ENCODE peak calls at places on chromosomes 11 and 22, in five cellular contexts. Z is GM23338, K is A673, D is hepatocyte, L is HCT116. H is an unnamed sample.

GRCh38 chr22:33271390-33272161 is 213.4 kb upstream of the SYN3 start:
- DNase-seq in D (no peak), K (no peak), Z (no peak), L (no peak), H (peak; percentile 7)

GRCh38 chr11:44145011-44145777 is 49.7 kb downstream of the EXT2 start:
- DNase-seq in Z (no peak), K (no peak), L (no peak), D (no peak), H (no peak)

GRCh38 chr22:21942407-21942895 is 10.2 kb downstream of the PPM1F start:
- DNase-seq in K (peak; percentile 98), D (no peak), L (peak; percentile 44), Z (no peak), H (peak; percentile 91)

GRCh38 chr11:110972640-110973039 is 260.4 kb upstream of the ARHGAP20 start:
- DNase-seq in Z (no peak), K (peak; percentile 65), D (peak; percentile 51), L (no peak), H (peak; percentile 89)

GRCh38 chr11:61254403-61255025 is 13.5 kb downstream of the PGA5 start:
- DNase-seq in L (peak; percentile 34), K (peak; percentile 71), Z (peak; percentile 87), D (peak; percentile 71), H (peak; percentile 59)

GRCh38 chr11:64339754-64340408 is at the start of gene CCDC88B:
- DNase-seq in Z (no peak), D (peak; percentile 7), K (no peak), L (no peak), H (no peak)

GRCh38 chr22:50034126-50035081 is 21.8 kb upstream of the IL17REL start:
- DNase-seq in K (no peak), Z (no peak), D (no peak), L (no peak), H (no peak)

GRCh38 chr11:89182773-89183172 is 5.1 kb downstream of the TYR start:
- DNase-seq in Z (no peak), K (no peak), L (no peak), D (no peak), H (peak; percentile 54)

GRCh38 chr11:126878892-126879291 is 121.7 kb downstream of the KIRREL3 start:
- DNase-seq in L (no peak), K (no peak), D (no peak), Z (no peak), H (no peak)

GRCh38 chr11:46890665-46891064 is 27.7 kb downstream of the LRP4 start:
- DNase-seq in D (no peak), Z (no peak), K (no peak), L (no peak), H (no peak)

GRCh38 chr11:46889251-46889650 is 29.1 kb downstream of the LRP4 start:
- DNase-seq in K (no peak), L (no peak), Z (no peak), D (no peak), H (no peak)

GRCh38 chr11:46889689-46890475 is 28.5 kb downstream of the LRP4 start:
- DNase-seq in L (peak; percentile 47), Z (peak; percentile 91), D (peak; percentile 85), K (peak; percentile 92), H (peak; percentile 79)

GRCh38 chr11:46888636-46889035 is 29.7 kb downstream of the LRP4 start:
- DNase-seq in K (no peak), Z (no peak), L (no peak), D (no peak), H (no peak)

DNA sequence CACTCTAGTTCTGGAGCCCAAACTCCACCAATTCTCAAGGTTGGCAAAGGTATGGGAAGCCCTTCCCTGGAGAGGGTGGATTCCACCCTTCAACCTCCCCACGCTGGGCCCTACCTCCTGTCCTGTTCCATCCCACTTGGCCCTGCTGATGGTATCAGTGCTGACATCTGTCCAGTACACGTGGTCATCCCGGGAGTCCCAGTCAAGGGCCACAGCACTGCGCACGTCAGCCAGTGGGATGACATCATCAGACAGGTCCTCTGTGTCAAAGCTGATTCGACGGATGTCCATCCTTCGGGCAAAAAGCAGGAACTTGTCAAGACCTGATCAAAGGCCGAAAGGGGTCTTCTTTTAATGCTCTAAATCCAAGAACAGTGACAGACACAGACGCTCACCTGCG is 32.1 kb downstream of the LRP4 start:
- DNase-seq in K (no peak), L (no peak), D (no peak), Z (no peak), H (no peak)
- TF ChIP-seq EZH2 in K (no peak), L (no peak), D (no peak), Z (no peak), H (no peak)

DNA sequence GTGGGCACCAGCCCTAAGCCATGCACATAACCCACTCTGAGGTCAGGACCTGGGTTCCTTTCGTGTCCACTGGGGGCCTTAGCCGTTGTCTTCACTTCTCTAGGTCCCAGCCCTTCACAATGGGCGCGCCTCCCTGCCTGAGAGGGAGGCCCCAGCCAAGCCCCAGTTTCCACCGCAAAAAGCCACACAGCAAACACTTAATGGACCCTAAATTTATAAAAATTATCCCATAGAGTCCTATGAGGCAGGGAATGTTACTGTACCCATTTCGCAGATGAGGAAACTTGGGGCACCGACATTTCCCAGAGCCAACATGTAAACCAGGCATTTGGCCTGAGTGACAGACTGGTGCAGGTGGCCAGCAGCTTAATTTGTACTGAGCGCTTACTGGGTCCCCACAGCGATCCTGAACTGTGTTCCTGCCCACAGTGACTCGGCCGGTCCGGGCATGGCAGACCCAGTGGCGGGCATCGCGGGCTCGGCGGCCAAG is 1.3 kb downstream of the GAS2L1 start:
- DNase-seq in D (no peak), Z (no peak), K (no peak), L (no peak), H (no peak)
- H3K4me1 ChIP-seq in D (peaks cover 11% of the 10 kb centered on the region), Z (peaks cover 10% of the 10 kb centered on the region), K (peaks cover 23% of the 10 kb centered on the region), L (peaks cover 45% of the 10 kb centered on the region), H (peaks cover 17% of the 10 kb centered on the region)

GRCh38 chr22:39558950-39559349 is 11.6 kb upstream of the CACNA1I start:
- DNase-seq in Z (no peak), K (no peak), L (no peak), D (no peak), H (no peak)

GRCh38 chr22:39560127-39560526 is 10.4 kb upstream of the CACNA1I start:
- DNase-seq in L (no peak), D (no peak), K (no peak), Z (no peak), H (no peak)

GRCh38 chr22:39559456-39560105 is 11.0 kb upstream of the CACNA1I start:
- DNase-seq in D (peak; percentile 27), L (no peak), K (no peak), Z (peak; percentile 89), H (no peak)

GRCh38 chr22:39556970-39557811 is 13.4 kb upstream of the CACNA1I start:
- DNase-seq in L (no peak), Z (peak; percentile 57), K (peak; percentile 49), D (peak; percentile 48), H (peak; percentile 18)

DNA sequence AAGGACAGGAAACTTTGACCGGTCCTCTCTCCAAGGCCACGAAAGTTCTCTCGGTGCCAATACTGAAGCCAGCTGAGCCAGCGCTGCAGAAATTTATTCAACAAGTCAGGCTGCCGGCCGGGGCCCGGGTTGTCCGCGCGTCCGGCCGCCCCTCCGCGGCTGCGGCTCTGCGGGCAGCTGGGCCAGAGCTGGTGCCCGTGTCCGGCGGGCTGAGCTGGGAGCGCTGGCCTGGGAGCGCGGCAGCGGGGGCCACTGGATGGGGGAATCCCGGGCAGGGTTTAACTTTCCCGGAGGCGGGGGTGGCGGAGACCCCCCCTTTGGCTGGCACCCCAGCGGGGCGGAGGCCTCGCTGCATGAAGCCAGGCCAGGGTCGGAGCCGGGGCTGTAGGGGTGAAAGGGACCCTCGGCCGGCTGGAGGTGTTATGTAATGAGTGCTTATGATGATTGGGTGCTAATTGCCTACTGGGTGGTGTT is 12.3 kb upstream of the CACNA1I start:
- DNase-seq in D (no peak), L (no peak), K (no peak), Z (peak; percentile 40), H (no peak)
- TF ChIP-seq EZH2 in D (peak; percentile 83), L (no peak), K (peak; percentile 70), Z (peak; percentile 61), H (peak; percentile 89)

GRCh38 chr11:113256431-113257227 is 57.8 kb upstream of the TTC12 start:
- DNase-seq in Z (no peak), K (no peak), L (no peak), D (no peak), H (peak; percentile 13)

GRCh38 chr11:113255741-113256140 is 58.6 kb upstream of the TTC12 start:
- DNase-seq in Z (no peak), K (no peak), D (no peak), L (no peak), H (no peak)

GRCh38 chr11:113253406-113253805 is 61.0 kb upstream of the TTC12 start:
- DNase-seq in K (no peak), L (no peak), Z (no peak), D (no peak), H (no peak)

GRCh38 chr11:113251281-113251680 is 63.1 kb upstream of the TTC12 start:
- DNase-seq in Z (no peak), K (no peak), D (no peak), L (no peak), H (no peak)

GRCh38 chr11:113255096-113255495 is 59.3 kb upstream of the TTC12 start:
- DNase-seq in K (peak; percentile 95), L (no peak), D (no peak), Z (no peak), H (no peak)
- H3K4me1 ChIP-seq in K (peaks cover 30% of the 10 kb centered on the region), L (no peaks in the 10 kb centered on the region), D (no peaks in the 10 kb centered on the region), Z (no peaks in the 10 kb centered on the region), H (no peaks in the 10 kb centered on the region)

GRCh38 chr11:120239713-120240640 is at the start of gene POU2F3:
- DNase-seq in Z (peak; percentile 70), L (no peak), D (peak; percentile 62), K (no peak), H (no peak)
- TF ChIP-seq EZH2 in Z (no peak), L (no peak), D (peak; percentile 60), K (peak; percentile 56), H (peak; percentile 35)

GRCh38 chr11:128468106-128468505 is 119.3 kb downstream of the ETS1 start:
- DNase-seq in L (no peak), Z (no peak), D (no peak), K (no peak), H (no peak)

GRCh38 chr11:128467610-128468041 is 119.7 kb downstream of the ETS1 start:
- DNase-seq in K (peak; percentile 24), L (peak; percentile 86), D (peak; percentile 70), Z (no peak), H (peak; percentile 94)

GRCh38 chr11:128465946-128466688 is 121.2 kb downstream of the ETS1 start:
- DNase-seq in D (no peak), L (no peak), K (no peak), Z (no peak), H (no peak)

GRCh38 chr11:128465531-128465930 is 121.8 kb downstream of the ETS1 start:
- DNase-seq in L (no peak), Z (no peak), K (no peak), D (no peak), H (no peak)

GRCh38 chr11:128467041-128467440 is 120.3 kb downstream of the ETS1 start:
- DNase-seq in D (no peak), K (no peak), L (no peak), Z (no peak), H (no peak)
- H3K4me1 ChIP-seq in D (peaks cover 27% of the 10 kb centered on the region), K (no peaks in the 10 kb centered on the region), L (peaks cover 12% of the 10 kb centered on the region), Z (no peaks in the 10 kb centered on the region), H (peaks cover 57% of the 10 kb centered on the region)